ENCODE peak calls at places on chromosomes 6 and 20, in eight cellular contexts. C, N, D, R, M, Y, A and G are unnamed samples.
A peak's percentile ranks its signal among the peaks of the same experiment; 100 is the strongest.

GRCh38 chr6:45929421-45930361 is 86.0 kb downstream of the CLIC5 start:
- DNase-seq in C (no peak), N (no peak), D (no peak), R (peak; percentile 27), M (no peak), Y (no peak), A (no peak), G (no peak)

GRCh38 chr6:49676671-49677281 is 36.6 kb downstream of the CRISP2 start:
- DNase-seq in C (no peak), N (peak; percentile 1), D (no peak), R (peak; percentile 1), M (no peak), Y (no peak), A (no peak), G (no peak)

GRCh38 chr20:49489688-49490087 is 7.2 kb upstream of the KCNB1 start:
- DNase-seq in C (no peak), N (no peak), D (no peak), R (no peak), M (no peak), Y (no peak), A (no peak), G (no peak)

GRCh38 chr20:64133951-64134407 is 26.6 kb upstream of the NPBWR2 start:
- DNase-seq in C (no peak), N (no peak), D (no peak), R (no peak), M (peak; percentile 1), Y (no peak), A (peak; percentile 40), G (no peak)

GRCh38 chr6:41430875-41431274 is 95.5 kb downstream of the NCR2 start:
- DNase-seq in C (no peak), N (peak; percentile 44), D (no peak), R (peak; percentile 91), M (no peak), Y (no peak), A (no peak), G (peak; percentile 86)

GRCh38 chr20:58003525-58003924 is 224.9 kb downstream of the ANKRD60 start:
- DNase-seq in C (no peak), N (no peak), D (no peak), R (no peak), M (no peak), Y (no peak), A (no peak), G (no peak)

GRCh38 chr6:99426454-99426762 is 1.3 kb upstream of the PNISR start:
- DNase-seq in C (no peak), N (no peak), D (no peak), R (no peak), M (no peak), Y (no peak), A (no peak), G (no peak)

GRCh38 chr20:42530855-42531674 is 658.6 kb downstream of the PTPRT start:
- DNase-seq in C (no peak), N (peak; percentile 0), D (no peak), R (no peak), M (peak; percentile 15), Y (no peak), A (no peak), G (peak; percentile 11)

GRCh38 chr6:97282238-97282725 is 734 bp downstream of the MMS22L start:
- DNase-seq in C (no peak), N (peak; percentile 30), D (no peak), R (no peak), M (no peak), Y (no peak), A (no peak), G (peak; percentile 2)

GRCh38 chr6:47126647-47127339 is 84.7 kb upstream of the ADGRF1 start:
- DNase-seq in C (no peak), N (no peak), D (no peak), R (peak; percentile 46), M (no peak), Y (no peak), A (no peak), G (no peak)

GRCh38 chr6:21665436-21666199 is 72.1 kb downstream of the SOX4 start:
- DNase-seq in C (no peak), N (no peak), D (no peak), R (no peak), M (peak; percentile 44), Y (no peak), A (no peak), G (no peak)

GRCh38 chr6:108360919-108361311 is 66.1 kb downstream of the AFG1L start:
- DNase-seq in C (no peak), N (no peak), D (no peak), R (no peak), M (no peak), Y (no peak), A (no peak), G (no peak)

GRCh38 chr6:165181951-165182414 is 127.4 kb downstream of the C6orf118 start:
- DNase-seq in C (no peak), N (no peak), D (no peak), R (no peak), M (no peak), Y (no peak), A (no peak), G (no peak)

GRCh38 chr6:32852018-32852843 is 1.3 kb downstream of the TAP1 start:
- DNase-seq in C (no peak), N (peak; percentile 51), D (no peak), R (peak; percentile 35), M (no peak), Y (no peak), A (no peak), G (no peak)

GRCh38 chr20:6583134-6583738 is 184.2 kb upstream of the BMP2 start:
- DNase-seq in C (no peak), N (peak; percentile 77), D (no peak), R (peak; percentile 64), M (peak; percentile 47), Y (no peak), A (peak; percentile 62), G (peak; percentile 4)

GRCh38 chr6:16196958-16197576 is 41.3 kb upstream of the GMPR start:
- DNase-seq in C (no peak), N (no peak), D (no peak), R (no peak), M (no peak), Y (no peak), A (no peak), G (no peak)

GRCh38 chr6:133191323-133191722 is 49.8 kb upstream of the EYA4 start:
- DNase-seq in C (no peak), N (no peak), D (no peak), R (no peak), M (no peak), Y (no peak), A (no peak), G (no peak)

GRCh38 chr20:21099653-21100589 is 6.2 kb downstream of the LINC00237 start:
- DNase-seq in C (no peak), N (peak; percentile 1), D (no peak), R (peak; percentile 11), M (peak; percentile 52), Y (no peak), A (peak; percentile 77), G (no peak)

GRCh38 chr6:147065786-147066185 is 138.4 kb upstream of the STXBP5 start:
- DNase-seq in C (peak; percentile 37), N (no peak), D (no peak), R (no peak), M (no peak), Y (no peak), A (no peak), G (no peak)

GRCh38 chr6:127463056-127463455 is 3.9 kb upstream of the KIAA0408 start:
- DNase-seq in C (no peak), N (peak; percentile 36), D (no peak), R (no peak), M (no peak), Y (no peak), A (no peak), G (no peak)

GRCh38 chr6:149080511-149080910 is 237.0 kb upstream of the TAB2 start:
- DNase-seq in C (no peak), N (peak; percentile 52), D (no peak), R (peak; percentile 85), M (no peak), Y (no peak), A (no peak), G (no peak)

GRCh38 chr20:4512891-4513550 is 208.7 kb upstream of the PRND start:
- DNase-seq in C (no peak), N (peak; percentile 67), D (no peak), R (peak; percentile 96), M (no peak), Y (no peak), A (no peak), G (peak; percentile 38)

GRCh38 chr20:15582146-15582776 is 991.0 kb downstream of the KIF16B start:
- DNase-seq in C (no peak), N (no peak), D (no peak), R (peak; percentile 52), M (no peak), Y (no peak), A (no peak), G (no peak)

GRCh38 chr20:63835031-63835858 is 4.2 kb upstream of the ZBTB46 start:
- DNase-seq in C (peak; percentile 93), N (peak; percentile 92), D (no peak), R (peak; percentile 100), M (peak; percentile 86), Y (no peak), A (peak; percentile 88), G (peak; percentile 100)